ENCODE peak calls at places on chromosomes 2 and 18, in four cellular contexts. K is Jurkat, Clone E6-1; X is GM04503; C is K562. J is an unnamed sample.
A peak's percentile ranks its signal among the peaks of the same experiment; 100 is the strongest.

GRCh38 chr2:98912221-98912851 is 23.7 kb downstream of the CRACDL start:
- DNase-seq in K (no peak), X (peak; percentile 29), C (no peak), J (no peak)

GRCh38 chr18:45850021-45850420 is 24.5 kb downstream of the SIGLEC15 start:
- DNase-seq in K (no peak), X (no peak), C (no peak), J (no peak)

GRCh38 chr2:186695081-186695756 is 1.4 kb downstream of the FAM171B start:
- DNase-seq in K (no peak), X (peak; percentile 47), C (no peak), J (no peak)

GRCh38 chr2:144712277-144712944 is 192.5 kb upstream of the ZEB2 start:
- DNase-seq in K (no peak), X (peak; percentile 23), C (no peak), J (no peak)

GRCh38 chr2:190626656-190627055 is 22.2 kb upstream of the NAB1 start:
- DNase-seq in K (no peak), X (no peak), C (no peak), J (no peak)

GRCh38 chr2:138275292-138275690 is 226.3 kb upstream of the SPOPL start:
- DNase-seq in K (no peak), X (no peak), C (no peak), J (no peak)

GRCh38 chr2:119208791-119209203 is 14.8 kb upstream of the STEAP3 start:
- DNase-seq in K (no peak), X (no peak), C (no peak), J (no peak)

GRCh38 chr2:198066597-198066996 is 262.2 kb downstream of the PLCL1 start:
- DNase-seq in K (no peak), X (no peak), C (no peak), J (no peak)

GRCh38 chr2:100053499-100053898 is 88.9 kb downstream of the AFF3 start:
- DNase-seq in K (no peak), X (no peak), C (no peak), J (no peak)

GRCh38 chr2:225458431-225459117 is 59.1 kb downstream of the NYAP2 start:
- DNase-seq in K (no peak), X (no peak), C (no peak), J (no peak)

GRCh38 chr2:96537734-96538486 is 1.4 kb downstream of the ARID5A start:
- DNase-seq in K (no peak), X (no peak), C (no peak), J (no peak)

GRCh38 chr2:147888665-147889064 is 43.8 kb downstream of the ACVR2A start:
- DNase-seq in K (no peak), X (no peak), C (no peak), J (no peak)

GRCh38 chr2:128315829-128316776 is 2.6 kb downstream of the HS6ST1 start:
- DNase-seq in K (no peak), X (no peak), C (no peak), J (no peak)

GRCh38 chr2:117770696-117771095 is 43.8 kb upstream of the DDX18 start:
- DNase-seq in K (no peak), X (no peak), C (no peak), J (no peak)

J was measured in cortex of kidney.